ENCODE peak calls at places on chromosomes 2 and 18, in five cellular contexts. B is NT2/D1, Z is GM12878, P is H1, U is HepG2. O is an unnamed sample.

GRCh38 chr2:240895656-240896388 is at the start of gene MAB21L4:
- DNase-seq in B (no peak), Z (no peak), P (no peak), U (peak; percentile 45), O (no peak)

GRCh38 chr2:6111676-6112294 is 419.6 kb downstream of the SOX11 start:
- DNase-seq in B (no peak), Z (no peak), P (no peak), U (no peak), O (no peak)

GRCh38 chr2:159290289-159290907 is 3.9 kb upstream of the WDSUB1 start:
- DNase-seq in B (no peak), Z (no peak), P (no peak), U (peak; percentile 33), O (no peak)

GRCh38 chr2:75610671-75611070 is 35.9 kb upstream of the MRPL19 start:
- DNase-seq in B (no peak), Z (no peak), P (no peak), U (no peak), O (no peak)

GRCh38 chr2:64213607-64214275 is 69.5 kb upstream of the PELI1 start:
- DNase-seq in B (no peak), Z (peak; percentile 71), P (no peak), U (no peak), O (no peak)

GRCh38 chr18:61093967-61094366 is 239.3 kb upstream of the CDH20 start:
- DNase-seq in B (no peak), Z (no peak), P (no peak), U (no peak), O (no peak)

GRCh38 chr18:10404148-10404547 is 50.3 kb upstream of the APCDD1 start:
- DNase-seq in B (no peak), Z (no peak), P (no peak), U (no peak), O (no peak)

GRCh38 chr2:45857206-45857605 is 205.7 kb downstream of the PRKCE start:
- DNase-seq in B (no peak), Z (no peak), P (no peak), U (no peak), O (no peak)

GRCh38 chr18:3440340-3440739 is 9.6 kb upstream of the TGIF1 start:
- DNase-seq in B (no peak), Z (no peak), P (no peak), U (no peak), O (no peak)

GRCh38 chr2:151946856-151947523 is 118.8 kb upstream of the ARL5A start:
- DNase-seq in B (peak; percentile 49), Z (no peak), P (peak; percentile 77), U (peak; percentile 45), O (peak; percentile 72)

GRCh38 chr2:42314892-42315468 is 46.0 kb downstream of the COX7A2L start:
- DNase-seq in B (no peak), Z (no peak), P (no peak), U (no peak), O (no peak)

GRCh38 chr2:177252808-177253531 is 11.6 kb downstream of the NFE2L2 start:
- DNase-seq in B (no peak), Z (no peak), P (no peak), U (no peak), O (no peak)

GRCh38 chr2:177894546-177894945 is 178.0 kb downstream of the PDE11A start:
- DNase-seq in B (no peak), Z (no peak), P (no peak), U (no peak), O (no peak)

GRCh38 chr2:191719938-191720337 is 42.0 kb downstream of the NABP1 start:
- DNase-seq in B (no peak), Z (no peak), P (no peak), U (no peak), O (no peak)

GRCh38 chr2:111663471-111663951 is 220.5 kb downstream of the ANAPC1 start:
- DNase-seq in B (no peak), Z (no peak), P (peak; percentile 29), U (peak; percentile 67), O (no peak)

GRCh38 chr2:46873632-46874068 is 42.0 kb downstream of the MCFD2 start:
- DNase-seq in B (peak; percentile 71), Z (no peak), P (no peak), U (peak; percentile 42), O (peak; percentile 53)

GRCh38 chr2:54871457-54872103 is 148.1 kb downstream of the EML6 start:
- DNase-seq in B (no peak), Z (no peak), P (no peak), U (peak; percentile 73), O (no peak)

GRCh38 chr2:202965810-202966454 is 48.7 kb upstream of the NBEAL1 start:
- DNase-seq in B (peak; percentile 9), Z (peak; percentile 60), P (no peak), U (peak; percentile 17), O (no peak)

GRCh38 chr18:59910967-59911366 is 11.2 kb downstream of the PMAIP1 start:
- DNase-seq in B (no peak), Z (no peak), P (no peak), U (no peak), O (no peak)

GRCh38 chr18:78733762-78734613 is 245.6 kb upstream of the SALL3 start:
- DNase-seq in B (no peak), Z (no peak), P (no peak), U (no peak), O (no peak)

GRCh38 chr18:48973731-48974130 is 23.0 kb upstream of the SMAD7 start:
- DNase-seq in B (no peak), Z (no peak), P (no peak), U (no peak), O (no peak)

GRCh38 chr2:60453301-60453700 is 100.2 kb downstream of the BCL11A start:
- DNase-seq in B (no peak), Z (no peak), P (peak; percentile 90), U (no peak), O (no peak)

GRCh38 chr2:120221616-120222015 is 1.6 kb downstream of the TMEM185B start:
- DNase-seq in B (no peak), Z (no peak), P (no peak), U (no peak), O (no peak)

GRCh38 chr2:138630164-138630563 is 128.6 kb downstream of the SPOPL start:
- DNase-seq in B (no peak), Z (no peak), P (no peak), U (no peak), O (no peak)

GRCh38 chr18:78640596-78640995 is 339.0 kb upstream of the SALL3 start:
- DNase-seq in B (no peak), Z (no peak), P (no peak), U (no peak), O (no peak)

GRCh38 chr2:95179451-95179850 is 13.8 kb downstream of the ZNF2 start:
- DNase-seq in B (no peak), Z (no peak), P (no peak), U (no peak), O (no peak)

GRCh38 chr2:26609839-26610277 is 31.3 kb downstream of the CIB4 start:
- DNase-seq in B (no peak), Z (no peak), P (peak; percentile 44), U (no peak), O (no peak)

GRCh38 chr2:224638338-224638823 is 53.2 kb upstream of the CUL3 start:
- DNase-seq in B (no peak), Z (peak; percentile 55), P (no peak), U (no peak), O (no peak)

GRCh38 chr2:222481941-222482340 is 57.6 kb downstream of the SGPP2 start:
- DNase-seq in B (no peak), Z (no peak), P (no peak), U (no peak), O (no peak)

GRCh38 chr2:208781166-208781565 is 374.6 kb downstream of the PTH2R start:
- DNase-seq in B (no peak), Z (no peak), P (no peak), U (no peak), O (no peak)

GRCh38 chr2:223887127-223887526 is 49.7 kb upstream of the AP1S3 start:
- DNase-seq in B (no peak), Z (no peak), P (peak; percentile 16), U (peak; percentile 54), O (no peak)

GRCh38 chr2:142769761-142770160 is 107.7 kb upstream of the KYNU start:
- DNase-seq in B (no peak), Z (no peak), P (no peak), U (no peak), O (no peak)

GRCh38 chr2:238801791-238802190 is 46.1 kb upstream of the TWIST2 start:
- DNase-seq in B (no peak), Z (no peak), P (no peak), U (no peak), O (no peak)

GRCh38 chr2:238741277-238741676 is 106.6 kb upstream of the TWIST2 start:
- DNase-seq in B (no peak), Z (no peak), P (no peak), U (no peak), O (no peak)

GRCh38 chr2:70089946-70090523 is 2.8 kb downstream of the PCBP1 start:
- DNase-seq in B (no peak), Z (no peak), P (no peak), U (no peak), O (no peak)

GRCh38 chr18:49859725-49860124 is 46.4 kb upstream of the ACAA2 start:
- DNase-seq in B (no peak), Z (no peak), P (no peak), U (no peak), O (no peak)

GRCh38 chr2:28583899-28584553 is 88.2 kb downstream of the PLB1 start:
- DNase-seq in B (no peak), Z (no peak), P (no peak), U (peak; percentile 74), O (peak; percentile 30)

GRCh38 chr2:138474093-138474834 is 27.3 kb upstream of the SPOPL start:
- DNase-seq in B (no peak), Z (no peak), P (no peak), U (no peak), O (no peak)

GRCh38 chr2:44548221-44549098 is 186.7 kb downstream of the CAMKMT start:
- DNase-seq in B (no peak), Z (no peak), P (no peak), U (no peak), O (no peak)
- TF ChIP-seq SUZ12 in B (no peak), Z (no peak), P (no peak), U (no peak), O (no peak)

GRCh38 chr2:230671117-230671516 is 41.5 kb upstream of the CAB39 start:
- DNase-seq in B (no peak), Z (no peak), P (no peak), U (no peak), O (no peak)
- TF ChIP-seq SUZ12 in B (no peak), Z (no peak), P (no peak), U (no peak), O (no peak)

GRCh38 chr2:30511122-30512083 is 64.4 kb downstream of the LCLAT1 start:
- DNase-seq in B (peak; percentile 11), Z (no peak), P (no peak), U (peak; percentile 81), O (no peak)
- TF ChIP-seq SUZ12 in B (no peak), Z (no peak), P (no peak), U (no peak), O (no peak)

GRCh38 chr18:28576941-28577340 is 400.0 kb upstream of the CDH2 start:
- DNase-seq in B (no peak), Z (no peak), P (no peak), U (no peak), O (no peak)
- TF ChIP-seq SUZ12 in B (no peak), Z (no peak), P (no peak), U (no peak), O (no peak)

GRCh38 chr2:217162533-217162932 is 302.7 kb upstream of the TNP1 start:
- DNase-seq in B (no peak), Z (no peak), P (no peak), U (peak; percentile 52), O (no peak)
- TF ChIP-seq SUZ12 in B (no peak), Z (no peak), P (no peak), U (no peak), O (no peak)